ENCODE peak calls at places on chromosomes 11 and 22, in eight cellular contexts. One of them, this sample, is unnamed.

GRCh38 chr22:27438271-27438980 is 363.1 kb downstream of the MN1 start:
- DNase-seq in C1 segment of cervical spinal cord: no peak
- DNase-seq in stimulated activated CD8-positive, alpha-beta memory T cell treated with anti-CD3 and anti-CD28 coated beads, Interleukin-15, amount 100 ng/mL, for 1 hour: no peak
- DNase-seq in neural crest cell: no peak
- DNase-seq in tibial artery: peak; percentile 80
- DNase-seq in NCI-H1436: no peak
- DNase-seq in activated effector memory CD4-positive, alpha-beta T cell treated with anti-CD3 and anti-CD28 coated beads, Interleukin-2, amount 50 U/mL, for 16 hours: no peak
- DNase-seq in activated CD4-positive, CD25-positive, alpha-beta regulatory T cell: no peak
- DNase-seq in this sample: no peak

GRCh38 chr11:34158661-34159060 is 53.2 kb downstream of the NAT10 start:
- DNase-seq in tibial artery: no peak
- DNase-seq in activated CD4-positive, CD25-positive, alpha-beta regulatory T cell: no peak
- DNase-seq in C1 segment of cervical spinal cord: no peak
- DNase-seq in neural crest cell: no peak
- DNase-seq in NCI-H1436: no peak
- DNase-seq in stimulated activated CD8-positive, alpha-beta memory T cell treated with anti-CD3 and anti-CD28 coated beads, Interleukin-15, amount 100 ng/mL, for 1 hour: no peak
- DNase-seq in activated effector memory CD4-positive, alpha-beta T cell treated with anti-CD3 and anti-CD28 coated beads, Interleukin-2, amount 50 U/mL, for 16 hours: no peak
- DNase-seq in this sample: no peak

GRCh38 chr11:86888164-86888977 is 66.8 kb downstream of the FZD4 start:
- DNase-seq in activated CD4-positive, CD25-positive, alpha-beta regulatory T cell: no peak
- DNase-seq in neural crest cell: no peak
- DNase-seq in NCI-H1436: no peak
- DNase-seq in C1 segment of cervical spinal cord: no peak
- DNase-seq in activated effector memory CD4-positive, alpha-beta T cell treated with anti-CD3 and anti-CD28 coated beads, Interleukin-2, amount 50 U/mL, for 16 hours: no peak
- DNase-seq in tibial artery: no peak
- DNase-seq in stimulated activated CD8-positive, alpha-beta memory T cell treated with anti-CD3 and anti-CD28 coated beads, Interleukin-15, amount 100 ng/mL, for 1 hour: no peak
- DNase-seq in this sample: no peak

GRCh38 chr22:49763696-49764095 is 64.0 kb downstream of the BRD1 start:
- DNase-seq in tibial artery: peak; percentile 47
- DNase-seq in neural crest cell: no peak
- DNase-seq in activated effector memory CD4-positive, alpha-beta T cell treated with anti-CD3 and anti-CD28 coated beads, Interleukin-2, amount 50 U/mL, for 16 hours: peak; percentile 50
- DNase-seq in activated CD4-positive, CD25-positive, alpha-beta regulatory T cell: no peak
- DNase-seq in C1 segment of cervical spinal cord: no peak
- DNase-seq in stimulated activated CD8-positive, alpha-beta memory T cell treated with anti-CD3 and anti-CD28 coated beads, Interleukin-15, amount 100 ng/mL, for 1 hour: no peak
- DNase-seq in NCI-H1436: no peak
- DNase-seq in this sample: no peak

GRCh38 chr11:116843661-116844060 is 6.2 kb upstream of the APOA1 start:
- DNase-seq in activated effector memory CD4-positive, alpha-beta T cell treated with anti-CD3 and anti-CD28 coated beads, Interleukin-2, amount 50 U/mL, for 16 hours: peak; percentile 27
- DNase-seq in activated CD4-positive, CD25-positive, alpha-beta regulatory T cell: no peak
- DNase-seq in C1 segment of cervical spinal cord: no peak
- DNase-seq in NCI-H1436: no peak
- DNase-seq in tibial artery: peak; percentile 51
- DNase-seq in stimulated activated CD8-positive, alpha-beta memory T cell treated with anti-CD3 and anti-CD28 coated beads, Interleukin-15, amount 100 ng/mL, for 1 hour: no peak
- DNase-seq in neural crest cell: no peak
- DNase-seq in this sample: no peak

GRCh38 chr11:70205766-70206165 is 2.7 kb downstream of the FADD start:
- DNase-seq in stimulated activated CD8-positive, alpha-beta memory T cell treated with anti-CD3 and anti-CD28 coated beads, Interleukin-15, amount 100 ng/mL, for 1 hour: no peak
- DNase-seq in tibial artery: no peak
- DNase-seq in activated CD4-positive, CD25-positive, alpha-beta regulatory T cell: no peak
- DNase-seq in neural crest cell: no peak
- DNase-seq in C1 segment of cervical spinal cord: no peak
- DNase-seq in NCI-H1436: no peak
- DNase-seq in activated effector memory CD4-positive, alpha-beta T cell treated with anti-CD3 and anti-CD28 coated beads, Interleukin-2, amount 50 U/mL, for 16 hours: no peak
- DNase-seq in this sample: no peak

GRCh38 chr11:41534861-41535260 is 75.4 kb upstream of the LRRC4C start:
- DNase-seq in neural crest cell: no peak
- DNase-seq in activated effector memory CD4-positive, alpha-beta T cell treated with anti-CD3 and anti-CD28 coated beads, Interleukin-2, amount 50 U/mL, for 16 hours: no peak
- DNase-seq in stimulated activated CD8-positive, alpha-beta memory T cell treated with anti-CD3 and anti-CD28 coated beads, Interleukin-15, amount 100 ng/mL, for 1 hour: no peak
- DNase-seq in activated CD4-positive, CD25-positive, alpha-beta regulatory T cell: no peak
- DNase-seq in NCI-H1436: no peak
- DNase-seq in C1 segment of cervical spinal cord: no peak
- DNase-seq in tibial artery: no peak
- DNase-seq in this sample: no peak

GRCh38 chr11:565921-566509 is 5.2 kb downstream of the RASSF7 start:
- DNase-seq in neural crest cell: no peak
- DNase-seq in tibial artery: no peak
- DNase-seq in activated effector memory CD4-positive, alpha-beta T cell treated with anti-CD3 and anti-CD28 coated beads, Interleukin-2, amount 50 U/mL, for 16 hours: no peak
- DNase-seq in NCI-H1436: no peak
- DNase-seq in activated CD4-positive, CD25-positive, alpha-beta regulatory T cell: no peak
- DNase-seq in stimulated activated CD8-positive, alpha-beta memory T cell treated with anti-CD3 and anti-CD28 coated beads, Interleukin-15, amount 100 ng/mL, for 1 hour: no peak
- DNase-seq in C1 segment of cervical spinal cord: no peak
- DNase-seq in this sample: no peak

GRCh38 chr22:45923812-45924211 is 53.1 kb downstream of the WNT7B start:
- DNase-seq in activated CD4-positive, CD25-positive, alpha-beta regulatory T cell: no peak
- DNase-seq in stimulated activated CD8-positive, alpha-beta memory T cell treated with anti-CD3 and anti-CD28 coated beads, Interleukin-15, amount 100 ng/mL, for 1 hour: no peak
- DNase-seq in neural crest cell: no peak
- DNase-seq in C1 segment of cervical spinal cord: no peak
- DNase-seq in activated effector memory CD4-positive, alpha-beta T cell treated with anti-CD3 and anti-CD28 coated beads, Interleukin-2, amount 50 U/mL, for 16 hours: no peak
- DNase-seq in NCI-H1436: no peak
- DNase-seq in tibial artery: no peak
- DNase-seq in this sample: no peak

GRCh38 chr22:36084717-36085116 is 56.1 kb upstream of the RBFOX2 start:
- DNase-seq in neural crest cell: no peak
- DNase-seq in activated CD4-positive, CD25-positive, alpha-beta regulatory T cell: no peak
- DNase-seq in activated effector memory CD4-positive, alpha-beta T cell treated with anti-CD3 and anti-CD28 coated beads, Interleukin-2, amount 50 U/mL, for 16 hours: peak; percentile 19
- DNase-seq in NCI-H1436: no peak
- DNase-seq in C1 segment of cervical spinal cord: no peak
- DNase-seq in tibial artery: no peak
- DNase-seq in stimulated activated CD8-positive, alpha-beta memory T cell treated with anti-CD3 and anti-CD28 coated beads, Interleukin-15, amount 100 ng/mL, for 1 hour: no peak
- DNase-seq in this sample: no peak

GRCh38 chr11:65574963-65575567 is 788 bp upstream of the EHBP1L1 start:
- DNase-seq in activated CD4-positive, CD25-positive, alpha-beta regulatory T cell: no peak
- DNase-seq in NCI-H1436: no peak
- DNase-seq in activated effector memory CD4-positive, alpha-beta T cell treated with anti-CD3 and anti-CD28 coated beads, Interleukin-2, amount 50 U/mL, for 16 hours: no peak
- DNase-seq in C1 segment of cervical spinal cord: no peak
- DNase-seq in stimulated activated CD8-positive, alpha-beta memory T cell treated with anti-CD3 and anti-CD28 coated beads, Interleukin-15, amount 100 ng/mL, for 1 hour: no peak
- DNase-seq in tibial artery: no peak
- DNase-seq in neural crest cell: no peak
- DNase-seq in this sample: no peak

GRCh38 chr11:5600374-5600851 is 4.0 kb downstream of the TRIM6 start:
- DNase-seq in neural crest cell: peak; percentile 47
- DNase-seq in stimulated activated CD8-positive, alpha-beta memory T cell treated with anti-CD3 and anti-CD28 coated beads, Interleukin-15, amount 100 ng/mL, for 1 hour: peak; percentile 14
- DNase-seq in NCI-H1436: peak; percentile 7
- DNase-seq in C1 segment of cervical spinal cord: no peak
- DNase-seq in activated effector memory CD4-positive, alpha-beta T cell treated with anti-CD3 and anti-CD28 coated beads, Interleukin-2, amount 50 U/mL, for 16 hours: peak; percentile 82
- DNase-seq in activated CD4-positive, CD25-positive, alpha-beta regulatory T cell: peak; percentile 29
- DNase-seq in tibial artery: peak; percentile 86
- DNase-seq in this sample: no peak

GRCh38 chr22:34696557-34696956 is 369.4 kb upstream of the ISX start:
- DNase-seq in stimulated activated CD8-positive, alpha-beta memory T cell treated with anti-CD3 and anti-CD28 coated beads, Interleukin-15, amount 100 ng/mL, for 1 hour: no peak
- DNase-seq in activated CD4-positive, CD25-positive, alpha-beta regulatory T cell: no peak
- DNase-seq in C1 segment of cervical spinal cord: no peak
- DNase-seq in NCI-H1436: no peak
- DNase-seq in tibial artery: no peak
- DNase-seq in neural crest cell: peak; percentile 2
- DNase-seq in activated effector memory CD4-positive, alpha-beta T cell treated with anti-CD3 and anti-CD28 coated beads, Interleukin-2, amount 50 U/mL, for 16 hours: no peak
- DNase-seq in this sample: no peak

GRCh38 chr11:26974068-26974790 is 19.7 kb upstream of the FIBIN start:
- DNase-seq in activated CD4-positive, CD25-positive, alpha-beta regulatory T cell: no peak
- DNase-seq in neural crest cell: no peak
- DNase-seq in C1 segment of cervical spinal cord: no peak
- DNase-seq in stimulated activated CD8-positive, alpha-beta memory T cell treated with anti-CD3 and anti-CD28 coated beads, Interleukin-15, amount 100 ng/mL, for 1 hour: no peak
- DNase-seq in activated effector memory CD4-positive, alpha-beta T cell treated with anti-CD3 and anti-CD28 coated beads, Interleukin-2, amount 50 U/mL, for 16 hours: no peak
- DNase-seq in NCI-H1436: no peak
- DNase-seq in tibial artery: no peak
- DNase-seq in this sample: no peak

GRCh38 chr11:61510178-61510979 is 1.8 kb downstream of the LRRC10B start:
- DNase-seq in activated effector memory CD4-positive, alpha-beta T cell treated with anti-CD3 and anti-CD28 coated beads, Interleukin-2, amount 50 U/mL, for 16 hours: no peak
- DNase-seq in neural crest cell: no peak
- DNase-seq in tibial artery: peak; percentile 92
- DNase-seq in C1 segment of cervical spinal cord: no peak
- DNase-seq in stimulated activated CD8-positive, alpha-beta memory T cell treated with anti-CD3 and anti-CD28 coated beads, Interleukin-15, amount 100 ng/mL, for 1 hour: no peak
- DNase-seq in NCI-H1436: no peak
- DNase-seq in activated CD4-positive, CD25-positive, alpha-beta regulatory T cell: no peak
- DNase-seq in this sample: no peak

GRCh38 chr22:42286205-42286604 is 15.8 kb upstream of the TCF20 start:
- DNase-seq in NCI-H1436: no peak
- DNase-seq in stimulated activated CD8-positive, alpha-beta memory T cell treated with anti-CD3 and anti-CD28 coated beads, Interleukin-15, amount 100 ng/mL, for 1 hour: no peak
- DNase-seq in activated effector memory CD4-positive, alpha-beta T cell treated with anti-CD3 and anti-CD28 coated beads, Interleukin-2, amount 50 U/mL, for 16 hours: no peak
- DNase-seq in C1 segment of cervical spinal cord: no peak
- DNase-seq in neural crest cell: no peak
- DNase-seq in activated CD4-positive, CD25-positive, alpha-beta regulatory T cell: no peak
- DNase-seq in tibial artery: no peak
- DNase-seq in this sample: no peak

GRCh38 chr22:22928666-22929380 is 41.2 kb downstream of the IGLL5 start:
- DNase-seq in neural crest cell: no peak
- DNase-seq in NCI-H1436: no peak
- DNase-seq in activated effector memory CD4-positive, alpha-beta T cell treated with anti-CD3 and anti-CD28 coated beads, Interleukin-2, amount 50 U/mL, for 16 hours: no peak
- DNase-seq in stimulated activated CD8-positive, alpha-beta memory T cell treated with anti-CD3 and anti-CD28 coated beads, Interleukin-15, amount 100 ng/mL, for 1 hour: no peak
- DNase-seq in C1 segment of cervical spinal cord: no peak
- DNase-seq in tibial artery: no peak
- DNase-seq in activated CD4-positive, CD25-positive, alpha-beta regulatory T cell: no peak
- DNase-seq in this sample: no peak

GRCh38 chr11:66559141-66559861 is 9.1 kb downstream of the CTSF start:
- DNase-seq in NCI-H1436: peak; percentile 0
- DNase-seq in activated effector memory CD4-positive, alpha-beta T cell treated with anti-CD3 and anti-CD28 coated beads, Interleukin-2, amount 50 U/mL, for 16 hours: peak; percentile 74
- DNase-seq in tibial artery: no peak
- DNase-seq in neural crest cell: no peak
- DNase-seq in stimulated activated CD8-positive, alpha-beta memory T cell treated with anti-CD3 and anti-CD28 coated beads, Interleukin-15, amount 100 ng/mL, for 1 hour: no peak
- DNase-seq in activated CD4-positive, CD25-positive, alpha-beta regulatory T cell: no peak
- DNase-seq in C1 segment of cervical spinal cord: no peak
- DNase-seq in this sample: no peak

GRCh38 chr11:96054870-96055705 is 131.2 kb upstream of the MTMR2 start:
- DNase-seq in activated effector memory CD4-positive, alpha-beta T cell treated with anti-CD3 and anti-CD28 coated beads, Interleukin-2, amount 50 U/mL, for 16 hours: no peak
- DNase-seq in activated CD4-positive, CD25-positive, alpha-beta regulatory T cell: no peak
- DNase-seq in C1 segment of cervical spinal cord: no peak
- DNase-seq in neural crest cell: peak; percentile 17
- DNase-seq in tibial artery: no peak
- DNase-seq in stimulated activated CD8-positive, alpha-beta memory T cell treated with anti-CD3 and anti-CD28 coated beads, Interleukin-15, amount 100 ng/mL, for 1 hour: no peak
- DNase-seq in NCI-H1436: no peak
- DNase-seq in this sample: no peak

GRCh38 chr11:1888347-1888753 is 3.3 kb downstream of the PRR33 start:
- DNase-seq in stimulated activated CD8-positive, alpha-beta memory T cell treated with anti-CD3 and anti-CD28 coated beads, Interleukin-15, amount 100 ng/mL, for 1 hour: no peak
- DNase-seq in activated CD4-positive, CD25-positive, alpha-beta regulatory T cell: no peak
- DNase-seq in activated effector memory CD4-positive, alpha-beta T cell treated with anti-CD3 and anti-CD28 coated beads, Interleukin-2, amount 50 U/mL, for 16 hours: peak; percentile 61
- DNase-seq in C1 segment of cervical spinal cord: no peak
- DNase-seq in tibial artery: no peak
- DNase-seq in neural crest cell: no peak
- DNase-seq in NCI-H1436: no peak
- DNase-seq in this sample: no peak

GRCh38 chr11:7869467-7869866 is 61.6 kb downstream of the OR10A6 start:
- DNase-seq in activated effector memory CD4-positive, alpha-beta T cell treated with anti-CD3 and anti-CD28 coated beads, Interleukin-2, amount 50 U/mL, for 16 hours: no peak
- DNase-seq in neural crest cell: no peak
- DNase-seq in tibial artery: no peak
- DNase-seq in C1 segment of cervical spinal cord: no peak
- DNase-seq in activated CD4-positive, CD25-positive, alpha-beta regulatory T cell: no peak
- DNase-seq in NCI-H1436: no peak
- DNase-seq in stimulated activated CD8-positive, alpha-beta memory T cell treated with anti-CD3 and anti-CD28 coated beads, Interleukin-15, amount 100 ng/mL, for 1 hour: no peak
- DNase-seq in this sample: no peak